ENCODE peak calls at places on chromosomes 11 and 22, in five cellular contexts. One of them, this sample, is unnamed.

GRCh38 chr11:114921697-114922096 is 243.4 kb downstream of the NXPE2 start:
- DNase-seq in HepG2: no peak
- DNase-seq in SK-N-SH: no peak
- DNase-seq in H1: no peak
- DNase-seq in K562: no peak
- DNase-seq in this sample: no peak

GRCh38 chr22:41184679-41185078 is 20.4 kb upstream of the L3MBTL2 start:
- DNase-seq in HepG2: no peak
- DNase-seq in SK-N-SH: no peak
- DNase-seq in H1: peak
- DNase-seq in K562: no peak
- DNase-seq in this sample: no peak

GRCh38 chr11:14638561-14638960 is 5.0 kb upstream of the PDE3B start:
- DNase-seq in HepG2: no peak
- DNase-seq in SK-N-SH: no peak
- DNase-seq in H1: no peak
- DNase-seq in K562: no peak
- DNase-seq in this sample: no peak

GRCh38 chr11:91981995-91982394 is 242.6 kb upstream of the FAT3 start:
- DNase-seq in HepG2: no peak
- DNase-seq in SK-N-SH: no peak
- DNase-seq in H1: no peak
- DNase-seq in K562: no peak
- DNase-seq in this sample: no peak

GRCh38 chr11:61007971-61008896 is 36.8 kb downstream of the CD6 start:
- DNase-seq in HepG2: no peak
- DNase-seq in SK-N-SH: peak
- DNase-seq in H1: peak
- DNase-seq in K562: peak
- DNase-seq in this sample: no peak

GRCh38 chr11:82080160-82080559 is 653.5 kb downstream of the FAM181B start:
- DNase-seq in HepG2: no peak
- DNase-seq in SK-N-SH: no peak
- DNase-seq in H1: no peak
- DNase-seq in K562: no peak
- DNase-seq in this sample: no peak

GRCh38 chr11:61071208-61071681 is 31.0 kb upstream of the CD5 start:
- DNase-seq in HepG2: no peak
- DNase-seq in SK-N-SH: no peak
- DNase-seq in H1: no peak
- DNase-seq in K562: no peak
- DNase-seq in this sample: no peak

GRCh38 chr11:57779275-57779674 is 17.7 kb downstream of the CTNND1 start:
- DNase-seq in HepG2: peak
- DNase-seq in SK-N-SH: no peak
- DNase-seq in H1: no peak
- DNase-seq in K562: no peak
- DNase-seq in this sample: no peak

GRCh38 chr11:66789097-66789890 is 53.9 kb upstream of the RCE1 start:
- DNase-seq in HepG2: peak
- DNase-seq in SK-N-SH: no peak
- DNase-seq in H1: no peak
- DNase-seq in K562: no peak
- DNase-seq in this sample: no peak

GRCh38 chr22:38506118-38506962 is at the start of gene DDX17:
- DNase-seq in HepG2: peak
- DNase-seq in SK-N-SH: peak
- DNase-seq in H1: peak
- DNase-seq in K562: peak
- DNase-seq in this sample: peak

GRCh38 chr11:132962026-132962425 is 570.3 kb downstream of the OPCML start:
- DNase-seq in HepG2: no peak
- DNase-seq in SK-N-SH: peak
- DNase-seq in H1: no peak
- DNase-seq in K562: no peak
- DNase-seq in this sample: no peak

GRCh38 chr11:126901783-126902182 is 98.8 kb downstream of the KIRREL3 start:
- DNase-seq in HepG2: no peak
- DNase-seq in SK-N-SH: no peak
- DNase-seq in H1: no peak
- DNase-seq in K562: no peak
- DNase-seq in this sample: no peak

GRCh38 chr11:3686751-3687150 is 15.6 kb upstream of the CHRNA10 start:
- DNase-seq in HepG2: no peak
- DNase-seq in SK-N-SH: no peak
- DNase-seq in H1: no peak
- DNase-seq in K562: no peak
- DNase-seq in this sample: no peak

GRCh38 chr22:24685804-24686203 is 82.8 kb downstream of the GGT1 start:
- DNase-seq in HepG2: no peak
- DNase-seq in SK-N-SH: peak
- DNase-seq in H1: no peak
- DNase-seq in K562: no peak
- DNase-seq in this sample: no peak

GRCh38 chr11:121790435-121790834 is 325.6 kb downstream of the BLID start:
- DNase-seq in HepG2: no peak
- DNase-seq in SK-N-SH: no peak
- DNase-seq in H1: no peak
- DNase-seq in K562: no peak
- DNase-seq in this sample: no peak

DNA sequence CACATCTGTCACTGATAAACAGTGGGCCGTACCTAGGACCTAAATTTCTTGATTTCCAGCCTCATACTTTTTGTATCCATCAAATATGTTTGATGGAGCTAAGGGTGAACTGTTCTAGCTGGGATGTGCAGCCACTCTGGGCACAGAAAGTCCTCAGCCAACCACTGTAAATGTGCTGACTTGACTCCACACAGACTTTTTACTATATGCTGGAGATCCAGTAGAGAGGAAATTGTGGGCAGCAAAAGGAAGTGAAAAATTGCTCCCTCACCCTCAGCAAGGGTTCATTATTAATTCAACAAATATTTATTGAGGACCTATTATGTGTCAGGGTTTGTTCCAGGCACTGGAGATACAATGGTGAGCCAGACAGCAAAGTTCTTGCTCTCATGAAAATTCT is 54.2 kb upstream of the AMPD3 start:
- DNase-seq in HepG2: no peak
- DNase-seq in SK-N-SH: no peak
- DNase-seq in H1: no peak
- DNase-seq in K562: no peak
- DNase-seq in this sample: no peak
- TF ChIP-seq TAF1 in HepG2: no peak
- TF ChIP-seq TAF1 in SK-N-SH: no peak
- TF ChIP-seq TAF1 in H1: no peak
- TF ChIP-seq TAF1 in K562: no peak
- TF ChIP-seq TAF1 in this sample: no peak

DNA sequence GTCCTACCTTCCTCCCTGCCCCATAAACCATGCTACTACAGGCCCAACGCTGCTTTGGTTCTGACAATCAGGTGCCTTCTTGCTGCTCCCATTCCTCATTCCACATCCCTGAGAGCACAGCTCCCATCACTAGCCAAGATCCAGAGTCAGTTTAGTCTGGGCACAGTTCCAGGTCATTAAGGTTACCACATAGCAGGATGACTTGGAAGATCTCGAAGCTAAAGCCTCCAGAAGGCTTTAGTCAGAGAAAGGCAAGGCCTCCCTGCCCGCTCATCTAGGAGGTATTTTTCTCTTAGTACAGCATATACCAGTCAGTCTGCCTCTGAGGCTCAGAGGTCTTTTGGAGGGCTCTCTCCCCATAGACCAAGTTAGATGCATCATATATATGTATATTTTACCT is 30.3 kb downstream of the TRIM66 start:
- DNase-seq in HepG2: no peak
- DNase-seq in SK-N-SH: no peak
- DNase-seq in H1: no peak
- DNase-seq in K562: no peak
- DNase-seq in this sample: no peak
- TF ChIP-seq SIN3A in HepG2: no peak
- TF ChIP-seq SIN3A in SK-N-SH: no peak
- TF ChIP-seq SIN3A in H1: no peak
- TF ChIP-seq SIN3A in K562: no peak
- TF ChIP-seq SIN3A in this sample: no peak

DNA sequence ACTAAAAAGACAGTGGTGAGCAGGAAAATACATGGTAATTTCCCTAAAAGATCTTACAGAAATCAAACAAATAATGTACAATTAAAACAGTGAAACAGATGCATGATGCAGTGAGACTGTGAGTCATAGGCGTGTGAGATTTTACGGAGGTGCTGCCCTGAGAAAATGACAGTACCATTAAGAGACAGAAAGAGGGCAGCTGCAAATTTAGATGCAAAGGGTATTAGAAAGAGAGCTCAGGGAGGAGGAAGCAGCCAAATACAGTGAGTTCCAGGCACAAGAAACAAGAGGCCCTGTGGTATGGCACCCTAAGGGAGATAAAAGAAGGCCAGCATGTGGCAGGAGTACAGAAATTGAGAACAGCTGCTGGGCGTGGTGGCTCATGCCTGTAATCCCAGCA is 88.5 kb upstream of the FIBIN start:
- DNase-seq in HepG2: no peak
- DNase-seq in SK-N-SH: peak
- DNase-seq in H1: no peak
- DNase-seq in K562: no peak
- DNase-seq in this sample: no peak
- TF ChIP-seq TAF1 in HepG2: no peak
- TF ChIP-seq TAF1 in SK-N-SH: no peak
- TF ChIP-seq TAF1 in H1: no peak
- TF ChIP-seq TAF1 in K562: no peak
- TF ChIP-seq TAF1 in this sample: no peak

GRCh38 chr22:46573781-46574437 is 36.5 kb upstream of the CELSR1 start:
- DNase-seq in HepG2: no peak
- DNase-seq in SK-N-SH: no peak
- DNase-seq in H1: no peak
- DNase-seq in K562: no peak
- DNase-seq in this sample: no peak
- TF ChIP-seq SIN3A in HepG2: no peak
- TF ChIP-seq SIN3A in SK-N-SH: no peak
- TF ChIP-seq SIN3A in H1: no peak
- TF ChIP-seq SIN3A in K562: no peak
- TF ChIP-seq SIN3A in this sample: no peak

GRCh38 chr11:95499516-95500135 is 268.6 kb upstream of the SESN3 start:
- DNase-seq in HepG2: no peak
- DNase-seq in SK-N-SH: no peak
- DNase-seq in H1: no peak
- DNase-seq in K562: no peak
- DNase-seq in this sample: no peak
- TF ChIP-seq TAF1 in HepG2: no peak
- TF ChIP-seq TAF1 in SK-N-SH: no peak
- TF ChIP-seq TAF1 in H1: no peak
- TF ChIP-seq TAF1 in K562: no peak
- TF ChIP-seq TAF1 in this sample: no peak

GRCh38 chr11:36389811-36390210 is 93.7 kb downstream of the PRR5L start:
- DNase-seq in HepG2: no peak
- DNase-seq in SK-N-SH: no peak
- DNase-seq in H1: no peak
- DNase-seq in K562: no peak
- DNase-seq in this sample: no peak

GRCh38 chr11:36389006-36389405 is 92.9 kb downstream of the PRR5L start:
- DNase-seq in HepG2: no peak
- DNase-seq in SK-N-SH: no peak
- DNase-seq in H1: no peak
- DNase-seq in K562: no peak
- DNase-seq in this sample: no peak

GRCh38 chr11:36385121-36385530 is 89.0 kb downstream of the PRR5L start:
- DNase-seq in HepG2: no peak
- DNase-seq in SK-N-SH: no peak
- DNase-seq in H1: no peak
- DNase-seq in K562: no peak
- DNase-seq in this sample: no peak

GRCh38 chr11:36386411-36386810 is 90.3 kb downstream of the PRR5L start:
- DNase-seq in HepG2: no peak
- DNase-seq in SK-N-SH: no peak
- DNase-seq in H1: no peak
- DNase-seq in K562: no peak
- DNase-seq in this sample: no peak

GRCh38 chr11:36388086-36388485 is 92.0 kb downstream of the PRR5L start:
- DNase-seq in HepG2: no peak
- DNase-seq in SK-N-SH: no peak
- DNase-seq in H1: no peak
- DNase-seq in K562: no peak
- DNase-seq in this sample: no peak
- TF ChIP-seq SIN3A in HepG2: no peak
- TF ChIP-seq SIN3A in SK-N-SH: no peak
- TF ChIP-seq SIN3A in H1: no peak
- TF ChIP-seq SIN3A in K562: no peak
- TF ChIP-seq SIN3A in this sample: no peak

GRCh38 chr11:9838229-9838628 is 174.4 kb downstream of the SWAP70 start:
- DNase-seq in HepG2: no peak
- DNase-seq in SK-N-SH: no peak
- DNase-seq in H1: no peak
- DNase-seq in K562: no peak
- DNase-seq in this sample: no peak
- TF ChIP-seq TAF1 in HepG2: no peak
- TF ChIP-seq TAF1 in SK-N-SH: no peak
- TF ChIP-seq TAF1 in H1: no peak
- TF ChIP-seq TAF1 in K562: no peak
- TF ChIP-seq TAF1 in this sample: no peak

GRCh38 chr11:128563308-128563707 is 24.1 kb downstream of the ETS1 start:
- DNase-seq in HepG2: no peak
- DNase-seq in SK-N-SH: no peak
- DNase-seq in H1: no peak
- DNase-seq in K562: no peak
- DNase-seq in this sample: no peak

GRCh38 chr11:128555606-128556005 is 31.8 kb downstream of the ETS1 start:
- DNase-seq in HepG2: peak
- DNase-seq in SK-N-SH: no peak
- DNase-seq in H1: no peak
- DNase-seq in K562: no peak
- DNase-seq in this sample: no peak

GRCh38 chr11:128564642-128565245 is 22.6 kb downstream of the ETS1 start:
- DNase-seq in HepG2: no peak
- DNase-seq in SK-N-SH: no peak
- DNase-seq in H1: no peak
- DNase-seq in K562: no peak
- DNase-seq in this sample: no peak

GRCh38 chr11:128563942-128564641 is 23.3 kb downstream of the ETS1 start:
- DNase-seq in HepG2: no peak
- DNase-seq in SK-N-SH: no peak
- DNase-seq in H1: no peak
- DNase-seq in K562: no peak
- DNase-seq in this sample: no peak

DNA sequence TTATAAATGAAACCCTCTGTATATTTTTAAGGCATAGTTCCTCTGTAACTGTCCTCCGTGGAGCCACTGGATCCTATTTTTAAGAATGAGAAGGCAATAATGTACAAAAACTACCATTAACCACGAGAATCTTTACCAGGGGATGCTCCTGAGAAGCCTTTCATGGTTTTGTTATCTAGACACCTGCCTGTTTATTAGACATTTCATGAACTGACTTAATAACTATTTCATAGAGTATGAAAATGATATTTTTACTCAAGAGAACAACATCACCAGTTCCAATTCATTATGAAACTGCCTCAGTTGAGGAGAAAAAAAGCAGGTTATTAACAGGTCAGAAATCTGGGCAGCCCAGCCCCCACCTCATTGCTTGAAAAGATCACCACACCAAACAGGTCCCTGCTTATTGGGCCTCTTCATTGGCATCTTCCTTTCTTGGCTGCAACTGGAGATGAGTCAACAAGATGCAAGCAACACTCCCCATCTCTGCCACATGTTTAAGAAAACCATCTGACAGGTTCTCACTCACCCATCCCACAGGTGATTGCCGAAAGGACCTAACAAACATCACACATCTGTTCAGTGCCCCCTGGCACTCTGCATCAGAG is 27.8 kb downstream of the ETS1 start:
- DNase-seq in HepG2: no peak
- DNase-seq in SK-N-SH: no peak
- DNase-seq in H1: no peak
- DNase-seq in K562: no peak
- DNase-seq in this sample: no peak
- TF ChIP-seq SIN3A in HepG2: no peak
- TF ChIP-seq SIN3A in SK-N-SH: no peak
- TF ChIP-seq SIN3A in H1: no peak
- TF ChIP-seq SIN3A in K562: no peak
- TF ChIP-seq SIN3A in this sample: no peak